ENCODE peak calls at places on chromosomes 1 and 21, in seven cellular contexts. One of them, this sample, is unnamed. For H3K4me1, the result is how much of the 10 kb centered on the place peaks cover.

GRCh38 chr1:22639286-22639685 is 2.9 kb downstream of the C1QA start:
- DNase-seq in spleen: no peak
- DNase-seq in fibroblast of lung: peak
- DNase-seq in DND-41: no peak
- DNase-seq in A549: peak
- DNase-seq in HCT116: no peak
- DNase-seq in left ventricle myocardium inferior: peak
- DNase-seq in this sample: no peak

GRCh38 chr1:203100163-203100867 is 14.5 kb upstream of the MYOG start:
- DNase-seq in left ventricle myocardium inferior: no peak
- DNase-seq in spleen: no peak
- DNase-seq in A549: no peak
- DNase-seq in HCT116: no peak
- DNase-seq in fibroblast of lung: no peak
- DNase-seq in DND-41: no peak
- DNase-seq in this sample: no peak

GRCh38 chr1:116276532-116276931 is 96.5 kb upstream of the ATP1A1 start:
- DNase-seq in fibroblast of lung: no peak
- DNase-seq in HCT116: no peak
- DNase-seq in left ventricle myocardium inferior: no peak
- DNase-seq in spleen: no peak
- DNase-seq in A549: no peak
- DNase-seq in DND-41: no peak
- DNase-seq in this sample: no peak

GRCh38 chr1:228937851-228938247 is 202.6 kb downstream of the RHOU start:
- DNase-seq in DND-41: no peak
- DNase-seq in fibroblast of lung: peak
- DNase-seq in HCT116: no peak
- DNase-seq in spleen: no peak
- DNase-seq in A549: no peak
- DNase-seq in left ventricle myocardium inferior: peak
- DNase-seq in this sample: no peak

GRCh38 chr1:56409112-56409691 is 170.2 kb downstream of the PLPP3 start:
- DNase-seq in fibroblast of lung: no peak
- DNase-seq in DND-41: peak
- DNase-seq in A549: no peak
- DNase-seq in left ventricle myocardium inferior: peak
- DNase-seq in spleen: peak
- DNase-seq in HCT116: peak
- DNase-seq in this sample: peak

GRCh38 chr21:42234026-42234425 is 15.1 kb downstream of the ABCG1 start:
- DNase-seq in HCT116: no peak
- DNase-seq in left ventricle myocardium inferior: no peak
- DNase-seq in spleen: peak
- DNase-seq in fibroblast of lung: no peak
- DNase-seq in A549: no peak
- DNase-seq in DND-41: no peak
- DNase-seq in this sample: no peak

GRCh38 chr1:16026723-16027484 is 5.1 kb downstream of the CLCNKA start:
- DNase-seq in DND-41: peak
- DNase-seq in spleen: no peak
- DNase-seq in HCT116: no peak
- DNase-seq in A549: no peak
- DNase-seq in left ventricle myocardium inferior: no peak
- DNase-seq in fibroblast of lung: no peak
- DNase-seq in this sample: no peak

GRCh38 chr1:108533351-108534083 is 26.4 kb upstream of the EEIG2 start:
- DNase-seq in fibroblast of lung: no peak
- DNase-seq in spleen: no peak
- DNase-seq in HCT116: no peak
- DNase-seq in A549: no peak
- DNase-seq in DND-41: no peak
- DNase-seq in left ventricle myocardium inferior: no peak
- DNase-seq in this sample: peak

GRCh38 chr1:62241357-62242131 is 46.9 kb downstream of the L1TD1 start:
- DNase-seq in HCT116: no peak
- DNase-seq in spleen: peak
- DNase-seq in fibroblast of lung: no peak
- DNase-seq in left ventricle myocardium inferior: peak
- DNase-seq in DND-41: no peak
- DNase-seq in A549: peak
- DNase-seq in this sample: no peak

GRCh38 chr1:201448981-201449380 is 20.0 kb downstream of the PHLDA3 start:
- DNase-seq in spleen: no peak
- DNase-seq in A549: no peak
- DNase-seq in DND-41: no peak
- DNase-seq in left ventricle myocardium inferior: no peak
- DNase-seq in HCT116: no peak
- DNase-seq in fibroblast of lung: no peak
- DNase-seq in this sample: no peak

GRCh38 chr1:221228594-221228993 is 349.4 kb downstream of the HLX start:
- DNase-seq in A549: no peak
- DNase-seq in HCT116: no peak
- DNase-seq in fibroblast of lung: no peak
- DNase-seq in DND-41: no peak
- DNase-seq in spleen: no peak
- DNase-seq in left ventricle myocardium inferior: no peak
- DNase-seq in this sample: no peak

GRCh38 chr21:32459972-32460371 is 47.5 kb downstream of the EVA1C start:
- DNase-seq in HCT116: no peak
- DNase-seq in spleen: no peak
- DNase-seq in left ventricle myocardium inferior: no peak
- DNase-seq in fibroblast of lung: peak
- DNase-seq in A549: no peak
- DNase-seq in DND-41: no peak
- DNase-seq in this sample: no peak

GRCh38 chr1:115336741-115337140 is 1.3 kb downstream of the NGF start:
- DNase-seq in HCT116: no peak
- DNase-seq in DND-41: no peak
- DNase-seq in A549: no peak
- DNase-seq in fibroblast of lung: no peak
- DNase-seq in spleen: no peak
- DNase-seq in left ventricle myocardium inferior: no peak
- DNase-seq in this sample: no peak

GRCh38 chr1:247407180-247407616 is 8.8 kb upstream of the NLRP3 start:
- DNase-seq in DND-41: no peak
- DNase-seq in HCT116: no peak
- DNase-seq in fibroblast of lung: no peak
- DNase-seq in left ventricle myocardium inferior: peak
- DNase-seq in spleen: peak
- DNase-seq in A549: no peak
- DNase-seq in this sample: no peak

GRCh38 chr1:200917291-200917817 is 22.7 kb downstream of the INAVA start:
- DNase-seq in spleen: peak
- DNase-seq in A549: peak
- DNase-seq in fibroblast of lung: no peak
- DNase-seq in left ventricle myocardium inferior: peak
- DNase-seq in HCT116: no peak
- DNase-seq in DND-41: peak
- DNase-seq in this sample: peak

GRCh38 chr1:161382214-161383019 is 14.7 kb upstream of the CFAP126 start:
- DNase-seq in HCT116: peak
- DNase-seq in spleen: no peak
- DNase-seq in fibroblast of lung: peak
- DNase-seq in A549: peak
- DNase-seq in DND-41: no peak
- DNase-seq in left ventricle myocardium inferior: no peak
- DNase-seq in this sample: peak

GRCh38 chr1:117289316-117289715 is 77.9 kb upstream of the MAN1A2 start:
- DNase-seq in fibroblast of lung: no peak
- DNase-seq in spleen: no peak
- DNase-seq in A549: no peak
- DNase-seq in left ventricle myocardium inferior: no peak
- DNase-seq in HCT116: no peak
- DNase-seq in DND-41: no peak
- DNase-seq in this sample: no peak

GRCh38 chr1:203627819-203628184 is 1.2 kb downstream of the ATP2B4 start:
- DNase-seq in fibroblast of lung: peak
- DNase-seq in left ventricle myocardium inferior: peak
- DNase-seq in DND-41: peak
- DNase-seq in HCT116: no peak
- DNase-seq in spleen: no peak
- DNase-seq in A549: no peak
- DNase-seq in this sample: peak

GRCh38 chr1:204885288-204885711 is 14.6 kb downstream of the NFASC start:
- DNase-seq in HCT116: no peak
- DNase-seq in fibroblast of lung: peak
- DNase-seq in spleen: no peak
- DNase-seq in left ventricle myocardium inferior: peak
- DNase-seq in DND-41: no peak
- DNase-seq in A549: no peak
- DNase-seq in this sample: no peak

GRCh38 chr1:228488107-228488817 is 1.1 kb downstream of the RNF187 start:
- DNase-seq in fibroblast of lung: no peak
- DNase-seq in DND-41: no peak
- DNase-seq in left ventricle myocardium inferior: no peak
- DNase-seq in A549: no peak
- DNase-seq in spleen: peak
- DNase-seq in HCT116: no peak
- DNase-seq in this sample: no peak

GRCh38 chr1:91635763-91636162 is 135.1 kb downstream of the CDC7 start:
- DNase-seq in DND-41: no peak
- DNase-seq in HCT116: no peak
- DNase-seq in spleen: no peak
- DNase-seq in fibroblast of lung: no peak
- DNase-seq in left ventricle myocardium inferior: no peak
- DNase-seq in A549: no peak
- DNase-seq in this sample: peak

DNA sequence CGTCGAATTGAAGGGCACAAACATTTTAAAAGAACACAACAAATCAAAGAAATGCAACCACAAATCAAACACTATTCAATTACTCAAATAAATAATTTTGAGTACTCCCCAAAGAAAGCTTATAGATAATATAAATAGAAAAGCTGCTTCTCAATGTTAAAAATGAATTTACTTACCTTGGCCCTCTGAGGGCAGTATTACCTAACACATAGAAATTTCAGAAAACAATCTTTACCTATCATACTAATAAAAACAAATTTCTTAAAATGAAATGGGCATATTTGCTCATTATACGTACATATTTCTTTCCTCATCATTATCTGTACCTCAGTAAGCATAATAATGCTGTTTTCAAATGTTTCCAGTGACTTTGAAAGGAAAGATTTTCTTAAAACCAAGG is 141.8 kb downstream of the AKT3 start:
- DNase-seq in left ventricle myocardium inferior: no peak
- DNase-seq in DND-41: no peak
- DNase-seq in HCT116: no peak
- DNase-seq in A549: no peak
- DNase-seq in spleen: no peak
- DNase-seq in fibroblast of lung: no peak
- DNase-seq in this sample: no peak
- TF ChIP-seq CTCF in left ventricle myocardium inferior: peak
- TF ChIP-seq CTCF in DND-41: peak
- TF ChIP-seq CTCF in HCT116: no peak
- TF ChIP-seq CTCF in A549: peak
- TF ChIP-seq CTCF in spleen: peak
- TF ChIP-seq CTCF in fibroblast of lung: no peak
- TF ChIP-seq CTCF in this sample: peak

GRCh38 chr1:208218237-208219097 is 25.7 kb downstream of the PLXNA2 start:
- DNase-seq in fibroblast of lung: no peak
- DNase-seq in spleen: no peak
- DNase-seq in left ventricle myocardium inferior: no peak
- DNase-seq in A549: no peak
- DNase-seq in DND-41: no peak
- DNase-seq in HCT116: no peak
- DNase-seq in this sample: no peak

GRCh38 chr1:208219659-208220282 is 24.4 kb downstream of the PLXNA2 start:
- DNase-seq in spleen: no peak
- DNase-seq in HCT116: no peak
- DNase-seq in A549: no peak
- DNase-seq in left ventricle myocardium inferior: peak
- DNase-seq in DND-41: no peak
- DNase-seq in fibroblast of lung: peak
- DNase-seq in this sample: peak

GRCh38 chr1:208217774-208218173 is 26.4 kb downstream of the PLXNA2 start:
- DNase-seq in fibroblast of lung: no peak
- DNase-seq in HCT116: no peak
- DNase-seq in DND-41: no peak
- DNase-seq in A549: no peak
- DNase-seq in left ventricle myocardium inferior: no peak
- DNase-seq in spleen: no peak
- DNase-seq in this sample: no peak

GRCh38 chr1:208221291-208221622 is 22.9 kb downstream of the PLXNA2 start:
- DNase-seq in A549: no peak
- DNase-seq in spleen: no peak
- DNase-seq in left ventricle myocardium inferior: no peak
- DNase-seq in DND-41: no peak
- DNase-seq in HCT116: no peak
- DNase-seq in fibroblast of lung: no peak
- DNase-seq in this sample: no peak

GRCh38 chr1:208219098-208219658 is 25.0 kb downstream of the PLXNA2 start:
- DNase-seq in left ventricle myocardium inferior: no peak
- DNase-seq in DND-41: no peak
- DNase-seq in HCT116: no peak
- DNase-seq in A549: no peak
- DNase-seq in spleen: no peak
- DNase-seq in fibroblast of lung: no peak
- DNase-seq in this sample: peak
- H3K4me1 ChIP-seq in left ventricle myocardium inferior: half or more
- H3K4me1 ChIP-seq in DND-41: under half
- H3K4me1 ChIP-seq in HCT116: under half
- H3K4me1 ChIP-seq in A549: under half
- H3K4me1 ChIP-seq in spleen: under half
- H3K4me1 ChIP-seq in fibroblast of lung: under half
- H3K4me1 ChIP-seq in this sample: under half

GRCh38 chr1:208528577-208529240 is 284.5 kb upstream of the PLXNA2 start:
- DNase-seq in HCT116: no peak
- DNase-seq in DND-41: no peak
- DNase-seq in A549: no peak
- DNase-seq in spleen: no peak
- DNase-seq in fibroblast of lung: no peak
- DNase-seq in left ventricle myocardium inferior: no peak
- DNase-seq in this sample: peak

GRCh38 chr1:208527197-208527596 is 283.0 kb upstream of the PLXNA2 start:
- DNase-seq in spleen: no peak
- DNase-seq in fibroblast of lung: no peak
- DNase-seq in HCT116: no peak
- DNase-seq in A549: no peak
- DNase-seq in DND-41: no peak
- DNase-seq in left ventricle myocardium inferior: no peak
- DNase-seq in this sample: no peak

GRCh38 chr1:208524920-208525319 is 280.7 kb upstream of the PLXNA2 start:
- DNase-seq in left ventricle myocardium inferior: no peak
- DNase-seq in DND-41: no peak
- DNase-seq in spleen: no peak
- DNase-seq in A549: no peak
- DNase-seq in HCT116: no peak
- DNase-seq in fibroblast of lung: no peak
- DNase-seq in this sample: no peak

GRCh38 chr1:208525417-208525816 is 281.2 kb upstream of the PLXNA2 start:
- DNase-seq in fibroblast of lung: no peak
- DNase-seq in A549: no peak
- DNase-seq in HCT116: no peak
- DNase-seq in left ventricle myocardium inferior: no peak
- DNase-seq in spleen: no peak
- DNase-seq in DND-41: no peak
- DNase-seq in this sample: no peak

GRCh38 chr1:208526726-208527125 is 282.5 kb upstream of the PLXNA2 start:
- DNase-seq in A549: no peak
- DNase-seq in spleen: no peak
- DNase-seq in fibroblast of lung: no peak
- DNase-seq in HCT116: no peak
- DNase-seq in left ventricle myocardium inferior: no peak
- DNase-seq in DND-41: no peak
- DNase-seq in this sample: no peak
- H3K27ac ChIP-seq in A549: no peak
- H3K27ac ChIP-seq in spleen: no peak
- H3K27ac ChIP-seq in fibroblast of lung: no peak
- H3K27ac ChIP-seq in HCT116: no peak
- H3K27ac ChIP-seq in left ventricle myocardium inferior: no peak
- H3K27ac ChIP-seq in DND-41: no peak
- H3K27ac ChIP-seq in this sample: no peak

GRCh38 chr1:3119748-3120524 is 50.9 kb downstream of the PRDM16 start:
- DNase-seq in A549: no peak
- DNase-seq in HCT116: no peak
- DNase-seq in spleen: no peak
- DNase-seq in fibroblast of lung: peak
- DNase-seq in DND-41: no peak
- DNase-seq in left ventricle myocardium inferior: no peak
- DNase-seq in this sample: no peak
- TF ChIP-seq CTCF in A549: no peak
- TF ChIP-seq CTCF in HCT116: no peak
- TF ChIP-seq CTCF in spleen: no peak
- TF ChIP-seq CTCF in fibroblast of lung: no peak
- TF ChIP-seq CTCF in DND-41: no peak
- TF ChIP-seq CTCF in left ventricle myocardium inferior: no peak
- TF ChIP-seq CTCF in this sample: no peak

This sample was measured in foreskin keratinocyte.